ENCODE peak calls at places on chromosomes 2 and 18, in ten cellular contexts. M is Daoy, Q is ELR, T is glutamatergic neuron, K is uterus, H is Ammon's horn, Z is neural crest cell, J is foreskin melanocyte, P is stromal cell of bone marrow, A is T-cell. I is an unnamed sample.

GRCh38 chr18:31553800-31554199 is 37.9 kb upstream of the TTR start:
- DNase-seq in J (no peak), K (no peak), M (peak; percentile 7), A (no peak), P (no peak), Q (peak; percentile 1), T (no peak), Z (no peak), H (no peak), I (no peak)

GRCh38 chr2:10430886-10431622 is 17.1 kb downstream of the ODC1 start:
- DNase-seq in H (no peak), Z (no peak), K (no peak), M (no peak), T (no peak), A (no peak), J (no peak), Q (no peak), P (no peak), I (no peak)

GRCh38 chr18:75213610-75214009 is 3.0 kb downstream of the TSHZ1 start:
- DNase-seq in A (no peak), H (no peak), M (no peak), P (peak; percentile 60), J (no peak), Q (peak; percentile 46), T (no peak), K (no peak), Z (no peak), I (no peak)

GRCh38 chr2:202643012-202643858 is 8.5 kb downstream of the FAM117B start:
- DNase-seq in J (no peak), M (no peak), H (no peak), P (no peak), Q (no peak), T (no peak), K (no peak), Z (no peak), A (no peak), I (no peak)

GRCh38 chr18:13187498-13187897 is 31.1 kb upstream of the LDLRAD4 start:
- DNase-seq in H (no peak), K (no peak), Q (no peak), A (no peak), P (no peak), M (no peak), T (no peak), J (no peak), Z (no peak), I (no peak)

GRCh38 chr18:28359177-28359576 is 182.2 kb upstream of the CDH2 start:
- DNase-seq in T (no peak), Q (no peak), Z (no peak), M (no peak), K (no peak), H (no peak), A (no peak), P (no peak), J (no peak), I (no peak)

GRCh38 chr18:23257686-23258565 is 122.6 kb downstream of the CABLES1 start:
- DNase-seq in T (no peak), H (no peak), P (peak; percentile 38), A (no peak), K (no peak), Q (peak; percentile 75), M (peak; percentile 23), J (peak; percentile 46), Z (no peak), I (no peak)

GRCh38 chr2:19819097-19820065 is 82.4 kb downstream of the TTC32 start:
- DNase-seq in Q (peak; percentile 95), H (no peak), P (peak; percentile 78), A (no peak), T (no peak), J (peak; percentile 60), M (peak; percentile 86), K (no peak), Z (no peak), I (peak; percentile 95)

GRCh38 chr2:179571141-179571713 is 290.2 kb downstream of the ZNF385B start:
- DNase-seq in Q (no peak), H (no peak), M (no peak), T (no peak), A (no peak), Z (no peak), P (peak; percentile 10), J (no peak), K (peak; percentile 19), I (no peak)

GRCh38 chr2:109560265-109560664 is 53.5 kb downstream of the SEPTIN10 start:
- DNase-seq in A (no peak), H (no peak), Z (no peak), J (no peak), T (no peak), Q (peak; percentile 81), K (no peak), P (no peak), M (no peak), I (no peak)

GRCh38 chr18:34117319-34117718 is 107.4 kb downstream of the NOL4 start:
- DNase-seq in Q (no peak), J (no peak), K (no peak), H (no peak), Z (no peak), T (no peak), A (no peak), M (no peak), P (no peak), I (no peak)

GRCh38 chr2:123840614-123841013 is 184.5 kb upstream of the CNTNAP5 start:
- DNase-seq in J (no peak), P (no peak), Z (no peak), Q (no peak), T (no peak), A (no peak), M (no peak), H (no peak), K (no peak), I (no peak)

GRCh38 chr18:75160315-75160714 is 48.6 kb downstream of the PTGR3 start:
- DNase-seq in Q (no peak), K (no peak), A (no peak), H (peak; percentile 28), Z (no peak), J (no peak), M (no peak), P (no peak), T (no peak), I (no peak)

GRCh38 chr2:85712849-85713612 is 18.9 kb downstream of the GNLY start:
- DNase-seq in T (no peak), A (no peak), K (no peak), H (peak; percentile 55), J (no peak), Z (no peak), M (peak; percentile 45), Q (no peak), P (peak; percentile 47), I (peak; percentile 29)

I was measured in islet precursor cell.